ENCODE peak calls at places on chromosomes 13 and 19, in four cellular contexts. One of them, this sample, is unnamed.

GRCh38 chr13:65309906-65310305 is 1920.2 kb downstream of the PCDH9 start:
- DNase-seq in H9: no peak
- DNase-seq in IMR-90: no peak
- DNase-seq in H1: no peak
- DNase-seq in this sample: no peak

GRCh38 chr19:8054169-8054568 is 1.6 kb downstream of the CCL25 start:
- DNase-seq in H9: no peak
- DNase-seq in IMR-90: no peak
- DNase-seq in H1: no peak
- DNase-seq in this sample: no peak

GRCh38 chr19:18339703-18340102 is 695 bp upstream of the PGPEP1 start:
- DNase-seq in H9: peak; percentile 64
- DNase-seq in IMR-90: peak; percentile 25
- DNase-seq in H1: peak; percentile 61
- DNase-seq in this sample: peak; percentile 61

GRCh38 chr19:53865918-53866696 is 1.6 kb upstream of the MYADM start:
- DNase-seq in H9: peak; percentile 78
- DNase-seq in IMR-90: peak; percentile 39
- DNase-seq in H1: peak; percentile 83
- DNase-seq in this sample: peak; percentile 79

GRCh38 chr19:42594617-42595489 is at the start of gene CEACAM8:
- DNase-seq in H9: peak; percentile 38
- DNase-seq in IMR-90: no peak
- DNase-seq in H1: no peak
- DNase-seq in this sample: no peak

GRCh38 chr13:73064991-73065390 is 6.2 kb downstream of the KLF5 start:
- DNase-seq in H9: no peak
- DNase-seq in IMR-90: no peak
- DNase-seq in H1: no peak
- DNase-seq in this sample: no peak

GRCh38 chr19:4403005-4403761 is 743 bp downstream of the CHAF1A start:
- DNase-seq in H9: peak; percentile 29
- DNase-seq in IMR-90: no peak
- DNase-seq in H1: no peak
- DNase-seq in this sample: peak; percentile 47

GRCh38 chr13:62625214-62625613 is 1209.6 kb upstream of the PCDH20 start:
- DNase-seq in H9: peak; percentile 25
- DNase-seq in IMR-90: no peak
- DNase-seq in H1: no peak
- DNase-seq in this sample: no peak

GRCh38 chr13:110116072-110116487 is 190.9 kb downstream of the COL4A1 start:
- DNase-seq in H9: peak; percentile 82
- DNase-seq in IMR-90: peak; percentile 60
- DNase-seq in H1: peak; percentile 93
- DNase-seq in this sample: peak; percentile 86

GRCh38 chr13:109779074-109779473 is 7.3 kb downstream of the IRS2 start:
- DNase-seq in H9: no peak
- DNase-seq in IMR-90: no peak
- DNase-seq in H1: no peak
- DNase-seq in this sample: no peak

GRCh38 chr13:29049524-29049923 is 229.4 kb downstream of the MTUS2 start:
- DNase-seq in H9: no peak
- DNase-seq in IMR-90: no peak
- DNase-seq in H1: no peak
- DNase-seq in this sample: no peak

GRCh38 chr13:97133955-97134354 is 88.2 kb upstream of the MBNL2 start:
- DNase-seq in H9: no peak
- DNase-seq in IMR-90: no peak
- DNase-seq in H1: no peak
- DNase-seq in this sample: no peak

GRCh38 chr13:40916207-40916998 is 102.7 kb downstream of the ELF1 start:
- DNase-seq in H9: no peak
- DNase-seq in IMR-90: peak; percentile 21
- DNase-seq in H1: no peak
- DNase-seq in this sample: peak; percentile 59

GRCh38 chr13:90281709-90282108 is 1065.8 kb upstream of the MIR17HG start:
- DNase-seq in H9: no peak
- DNase-seq in IMR-90: no peak
- DNase-seq in H1: no peak
- DNase-seq in this sample: no peak

GRCh38 chr13:44904982-44905381 is 84.3 kb downstream of the NUFIP1 start:
- DNase-seq in H9: no peak
- DNase-seq in IMR-90: peak; percentile 97
- DNase-seq in H1: no peak
- DNase-seq in this sample: peak; percentile 99

GRCh38 chr19:54921082-54921481 is 15.1 kb downstream of the NCR1 start:
- DNase-seq in H9: no peak
- DNase-seq in IMR-90: no peak
- DNase-seq in H1: no peak
- DNase-seq in this sample: no peak

GRCh38 chr13:97198753-97199152 is 23.4 kb upstream of the MBNL2 start:
- DNase-seq in H9: no peak
- DNase-seq in IMR-90: no peak
- DNase-seq in H1: no peak
- DNase-seq in this sample: no peak

GRCh38 chr13:27794075-27794691 is 1.9 kb downstream of the GSX1 start:
- DNase-seq in H9: no peak
- DNase-seq in IMR-90: no peak
- DNase-seq in H1: peak; percentile 61
- DNase-seq in this sample: no peak

GRCh38 chr19:17755977-17756670 is 4.8 kb downstream of the FCHO1 start:
- DNase-seq in H9: peak; percentile 81
- DNase-seq in IMR-90: peak; percentile 50
- DNase-seq in H1: peak; percentile 89
- DNase-seq in this sample: peak; percentile 37

GRCh38 chr13:113349050-113349449 is 14.9 kb downstream of the GRTP1 start:
- DNase-seq in H9: no peak
- DNase-seq in IMR-90: no peak
- DNase-seq in H1: no peak
- DNase-seq in this sample: no peak

GRCh38 chr13:51861728-51862300 is at the start of gene CCDC70:
- DNase-seq in H9: no peak
- DNase-seq in IMR-90: peak; percentile 39
- DNase-seq in H1: no peak
- DNase-seq in this sample: no peak

GRCh38 chr19:45403781-45404556 is 900 bp downstream of the PPP1R13L start:
- DNase-seq in H9: peak; percentile 92
- DNase-seq in IMR-90: no peak
- DNase-seq in H1: peak; percentile 97
- DNase-seq in this sample: peak; percentile 47

GRCh38 chr13:20136781-20137703 is 23.8 kb downstream of the GJA3 start:
- DNase-seq in H9: peak; percentile 78
- DNase-seq in IMR-90: no peak
- DNase-seq in H1: peak; percentile 85
- DNase-seq in this sample: no peak

GRCh38 chr13:111281751-111282311 is 38.6 kb upstream of the TEX29 start:
- DNase-seq in H9: no peak
- DNase-seq in IMR-90: peak; percentile 85
- DNase-seq in H1: no peak
- DNase-seq in this sample: peak; percentile 28

GRCh38 chr13:46663644-46664043 is 110.7 kb downstream of the LRCH1 start:
- DNase-seq in H9: no peak
- DNase-seq in IMR-90: no peak
- DNase-seq in H1: no peak
- DNase-seq in this sample: peak; percentile 63
- H4K91ac ChIP-seq in H9: no peak overlapping the region
- H4K91ac ChIP-seq in IMR-90: no peak overlapping the region
- H4K91ac ChIP-seq in H1: no peak overlapping the region
- H4K91ac ChIP-seq in this sample: no peak overlapping the region

GRCh38 chr19:6218497-6219146 is 61.2 kb downstream of the MLLT1 start:
- DNase-seq in H9: peak; percentile 94
- DNase-seq in IMR-90: peak; percentile 75
- DNase-seq in H1: peak; percentile 99
- DNase-seq in this sample: peak; percentile 79

GRCh38 chr19:6216236-6216995 is 63.4 kb downstream of the MLLT1 start:
- DNase-seq in H9: no peak
- DNase-seq in IMR-90: no peak
- DNase-seq in H1: no peak
- DNase-seq in this sample: no peak

GRCh38 chr19:6215701-6216235 is 64.0 kb downstream of the MLLT1 start:
- DNase-seq in H9: no peak
- DNase-seq in IMR-90: no peak
- DNase-seq in H1: no peak
- DNase-seq in this sample: no peak

GRCh38 chr19:6217752-6218403 is 61.9 kb downstream of the MLLT1 start:
- DNase-seq in H9: no peak
- DNase-seq in IMR-90: no peak
- DNase-seq in H1: no peak
- DNase-seq in this sample: no peak

DNA sequence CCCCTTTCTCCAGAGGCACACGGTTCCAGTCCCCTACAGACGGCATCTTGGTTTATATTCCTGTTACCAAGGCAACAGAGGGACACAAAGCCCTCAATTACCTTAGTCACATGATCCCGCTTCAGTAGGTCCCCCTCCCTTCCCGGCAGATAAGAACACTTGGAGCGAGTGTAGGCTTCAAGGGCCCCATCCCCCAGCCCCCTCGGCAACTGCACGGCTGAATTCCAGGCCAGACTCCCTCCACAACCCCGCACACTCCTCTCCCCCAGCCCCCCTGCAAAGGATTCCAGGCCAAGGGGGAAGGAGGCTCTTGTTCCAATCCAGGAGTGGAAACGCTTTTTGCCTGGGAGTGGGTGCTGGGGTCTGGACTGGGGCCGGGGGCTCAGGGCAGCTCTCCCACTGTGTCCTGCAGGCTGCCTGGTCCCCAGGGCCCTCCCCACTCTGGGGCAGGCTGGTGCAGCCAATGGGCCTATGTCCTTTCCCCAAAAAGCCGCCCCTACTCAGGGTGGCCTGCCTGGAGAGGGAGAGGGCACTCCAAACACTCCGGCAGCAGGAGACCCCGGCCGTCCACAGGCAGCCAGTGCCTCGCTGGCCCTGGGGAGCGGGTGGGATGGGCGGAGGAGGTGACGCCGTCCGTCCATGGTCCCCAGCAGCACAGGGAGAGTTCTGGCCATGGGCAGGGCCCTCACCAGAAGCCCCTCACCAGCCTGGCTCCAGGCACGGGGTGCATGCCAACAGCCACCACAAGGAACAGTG is 62.6 kb downstream of the MLLT1 start:
- DNase-seq in H9: no peak
- DNase-seq in IMR-90: peak; percentile 13
- DNase-seq in H1: no peak
- DNase-seq in this sample: peak; percentile 96
- H4K91ac ChIP-seq in H9: peak overlapping the region; percentile 10
- H4K91ac ChIP-seq in IMR-90: no peak overlapping the region
- H4K91ac ChIP-seq in H1: no peak overlapping the region
- H4K91ac ChIP-seq in this sample: peak overlapping the region; percentile 86

GRCh38 chr19:14070268-14071050 is 2.1 kb upstream of the MISP3 start:
- DNase-seq in H9: no peak
- DNase-seq in IMR-90: no peak
- DNase-seq in H1: no peak
- DNase-seq in this sample: no peak
- H4K91ac ChIP-seq in H9: no peak overlapping the region
- H4K91ac ChIP-seq in IMR-90: no peak overlapping the region
- H4K91ac ChIP-seq in H1: no peak overlapping the region
- H4K91ac ChIP-seq in this sample: peak overlapping the region; percentile 45

GRCh38 chr19:39113199-39113598 is 12.4 kb upstream of the PAK4 start:
- DNase-seq in H9: no peak
- DNase-seq in IMR-90: no peak
- DNase-seq in H1: no peak
- DNase-seq in this sample: no peak
- H4K91ac ChIP-seq in H9: no peak overlapping the region
- H4K91ac ChIP-seq in IMR-90: no peak overlapping the region
- H4K91ac ChIP-seq in H1: no peak overlapping the region
- H4K91ac ChIP-seq in this sample: no peak overlapping the region

GRCh38 chr19:46828484-46828883 is 22.2 kb downstream of the AP2S1 start:
- DNase-seq in H9: no peak
- DNase-seq in IMR-90: peak; percentile 75
- DNase-seq in H1: no peak
- DNase-seq in this sample: peak; percentile 84
- H4K91ac ChIP-seq in H9: no peak overlapping the region
- H4K91ac ChIP-seq in IMR-90: no peak overlapping the region
- H4K91ac ChIP-seq in H1: no peak overlapping the region
- H4K91ac ChIP-seq in this sample: no peak overlapping the region